ENCODE peak calls at places on chromosomes 16 and 17, in four cellular contexts. S is spleen, X is lower lobe of right lung, P is dorsolateral prefrontal cortex. T is an unnamed sample. For H3K27me3, the result is how much of the 10 kb centered on the place peaks cover.

GRCh38 chr17:80881321-80881720 is 110.3 kb upstream of the CHMP6 start:
- DNase-seq in S (peak), X (peak), P (no peak), T (no peak)

GRCh38 chr17:27475070-27475673 is 18.9 kb downstream of the KSR1 start:
- DNase-seq in S (no peak), X (no peak), P (no peak), T (no peak)

GRCh38 chr17:62619413-62620155 is 7.9 kb upstream of the MRC2 start:
- DNase-seq in S (no peak), X (no peak), P (no peak), T (no peak)

GRCh38 chr16:69847643-69848042 is 85.5 kb downstream of the WWP2 start:
- DNase-seq in S (no peak), X (no peak), P (no peak), T (no peak)

GRCh38 chr17:55705847-55706246 is 16.8 kb downstream of the TMEM100 start:
- DNase-seq in S (no peak), X (no peak), P (no peak), T (no peak)

GRCh38 chr16:1063728-1064127 is 8.8 kb upstream of the SSTR5 start:
- DNase-seq in S (no peak), X (no peak), P (no peak), T (no peak)

GRCh38 chr16:25966172-25967097 is 274.7 kb downstream of the HS3ST4 start:
- DNase-seq in S (no peak), X (no peak), P (no peak), T (no peak)

GRCh38 chr16:78740269-78740668 is 640.8 kb downstream of the WWOX start:
- DNase-seq in S (no peak), X (no peak), P (no peak), T (no peak)

DNA sequence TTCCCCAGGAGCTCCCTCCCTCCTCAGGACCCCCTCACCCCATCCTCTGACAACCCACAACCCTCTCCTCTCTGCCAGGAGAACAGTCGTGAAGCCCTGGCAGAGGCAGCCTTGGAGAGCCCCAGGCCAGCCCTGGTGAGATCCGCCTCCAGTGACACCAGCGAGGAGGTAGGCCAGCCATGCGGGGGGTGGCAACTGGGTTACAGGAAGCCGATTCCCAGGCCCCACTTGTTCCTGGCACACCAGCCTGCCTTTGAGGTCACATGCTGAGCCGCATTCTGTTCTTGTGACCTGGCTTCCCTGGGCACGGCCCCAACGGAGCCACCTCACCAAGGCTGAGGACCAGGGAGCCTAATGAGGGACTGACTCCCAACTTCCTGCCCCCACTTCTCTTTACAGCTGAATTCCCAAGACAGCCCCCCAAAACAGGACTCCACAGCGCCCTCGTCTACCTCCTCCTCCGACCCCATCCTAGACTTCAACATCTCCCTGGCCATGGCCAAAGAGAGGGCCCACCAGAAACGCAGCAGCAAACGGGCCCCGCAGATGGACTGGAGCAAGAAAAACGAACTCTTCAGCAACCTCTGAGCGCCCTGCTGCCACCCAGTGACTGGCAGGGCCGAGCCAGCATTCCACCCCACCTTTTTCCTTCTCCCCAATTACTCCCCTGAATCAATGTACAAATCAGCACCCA is 7.9 kb downstream of the NAT9 start:
- DNase-seq in S (no peak), X (no peak), P (peak), T (no peak)
- H3K27ac ChIP-seq in S (peak), X (no peak), P (peak), T (peak)

GRCh38 chr17:45227101-45227591 is 5.5 kb downstream of the FMNL1 start:
- DNase-seq in S (peak), X (no peak), P (no peak), T (no peak)

GRCh38 chr17:45226620-45227019 is 4.9 kb downstream of the FMNL1 start:
- DNase-seq in S (no peak), X (no peak), P (no peak), T (no peak)

GRCh38 chr17:45228121-45228941 is 6.6 kb downstream of the FMNL1 start:
- DNase-seq in S (peak), X (no peak), P (no peak), T (no peak)

GRCh38 chr17:45228985-45229517 is 7.4 kb downstream of the FMNL1 start:
- DNase-seq in S (peak), X (peak), P (no peak), T (peak)

DNA sequence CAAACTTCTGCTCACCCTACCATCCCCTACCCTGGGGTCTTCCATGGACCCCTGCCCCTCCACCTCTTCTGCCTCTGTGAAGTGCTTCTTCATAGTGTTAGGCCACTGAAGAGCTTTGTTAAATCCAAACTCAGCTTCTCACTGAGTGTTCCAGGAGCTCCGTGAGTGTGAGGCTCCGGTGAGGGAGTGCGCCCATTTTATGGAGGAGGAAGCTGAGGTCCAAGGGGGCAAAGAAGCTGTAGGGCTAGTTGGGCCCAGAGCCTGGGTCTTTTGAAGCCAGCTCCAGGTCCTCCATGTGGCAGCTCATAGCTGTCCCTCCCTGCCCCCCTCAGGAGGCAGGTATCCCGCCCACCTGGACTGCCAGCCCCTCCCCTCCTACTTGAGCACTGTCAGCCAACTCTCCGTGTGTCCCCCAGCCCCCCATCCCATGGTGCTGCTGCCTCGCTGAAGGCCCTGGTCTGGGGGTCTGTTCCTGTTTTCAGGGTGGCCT is 6.0 kb downstream of the FMNL1 start:
- DNase-seq in S (peak), X (no peak), P (no peak), T (no peak)
- H3K4me3 ChIP-seq in S (peak), X (peak), P (no peak), T (peak)

GRCh38 chr17:74360993-74361612 is 565 bp downstream of the BTBD17 start:
- DNase-seq in S (no peak), X (no peak), P (no peak), T (no peak)

GRCh38 chr17:74361613-74362391 is at the start of gene BTBD17:
- DNase-seq in S (peak), X (peak), P (peak), T (peak)

GRCh38 chr17:74358696-74359095 is 3.0 kb downstream of the BTBD17 start:
- DNase-seq in S (no peak), X (no peak), P (no peak), T (no peak)

GRCh38 chr17:74357466-74357809 is 4.2 kb downstream of the BTBD17 start:
- DNase-seq in S (no peak), X (no peak), P (no peak), T (no peak)

DNA sequence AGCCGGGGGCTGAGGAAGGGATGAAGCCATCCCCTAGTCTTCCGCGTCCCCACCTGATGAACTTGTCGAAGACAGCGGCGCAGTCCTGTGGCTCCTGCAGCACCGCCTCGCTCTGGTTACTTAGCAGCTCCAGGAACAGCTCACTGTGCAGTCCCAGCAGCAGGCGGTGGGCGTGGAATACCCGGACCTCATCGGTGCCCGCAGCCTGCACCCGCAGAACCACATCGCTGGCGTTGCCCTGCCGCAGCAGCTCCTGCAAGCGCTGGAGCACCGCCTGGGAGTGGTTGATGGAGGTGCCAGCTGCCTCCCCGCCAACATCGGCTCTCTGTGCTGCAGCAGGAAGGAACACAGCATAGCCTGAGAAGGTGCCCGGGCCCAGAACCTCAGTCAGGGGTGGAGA is 1.8 kb downstream of the BTBD17 start:
- DNase-seq in S (no peak), X (no peak), P (no peak), T (no peak)
- H3K27me3 ChIP-seq in S (half or more), X (half or more), P (under half), T (under half)

GRCh38 chr17:70166571-70166970 is 2.8 kb upstream of the KCNJ2 start:
- DNase-seq in S (no peak), X (no peak), P (no peak), T (no peak)

GRCh38 chr17:70168979-70169706 is at the start of gene KCNJ2:
- DNase-seq in S (peak), X (peak), P (peak), T (peak)

GRCh38 chr17:70169707-70170597 is 620 bp downstream of the KCNJ2 start:
- DNase-seq in S (no peak), X (no peak), P (no peak), T (no peak)

GRCh38 chr17:70171159-70171558 is 1.8 kb downstream of the KCNJ2 start:
- DNase-seq in S (no peak), X (no peak), P (no peak), T (no peak)

DNA sequence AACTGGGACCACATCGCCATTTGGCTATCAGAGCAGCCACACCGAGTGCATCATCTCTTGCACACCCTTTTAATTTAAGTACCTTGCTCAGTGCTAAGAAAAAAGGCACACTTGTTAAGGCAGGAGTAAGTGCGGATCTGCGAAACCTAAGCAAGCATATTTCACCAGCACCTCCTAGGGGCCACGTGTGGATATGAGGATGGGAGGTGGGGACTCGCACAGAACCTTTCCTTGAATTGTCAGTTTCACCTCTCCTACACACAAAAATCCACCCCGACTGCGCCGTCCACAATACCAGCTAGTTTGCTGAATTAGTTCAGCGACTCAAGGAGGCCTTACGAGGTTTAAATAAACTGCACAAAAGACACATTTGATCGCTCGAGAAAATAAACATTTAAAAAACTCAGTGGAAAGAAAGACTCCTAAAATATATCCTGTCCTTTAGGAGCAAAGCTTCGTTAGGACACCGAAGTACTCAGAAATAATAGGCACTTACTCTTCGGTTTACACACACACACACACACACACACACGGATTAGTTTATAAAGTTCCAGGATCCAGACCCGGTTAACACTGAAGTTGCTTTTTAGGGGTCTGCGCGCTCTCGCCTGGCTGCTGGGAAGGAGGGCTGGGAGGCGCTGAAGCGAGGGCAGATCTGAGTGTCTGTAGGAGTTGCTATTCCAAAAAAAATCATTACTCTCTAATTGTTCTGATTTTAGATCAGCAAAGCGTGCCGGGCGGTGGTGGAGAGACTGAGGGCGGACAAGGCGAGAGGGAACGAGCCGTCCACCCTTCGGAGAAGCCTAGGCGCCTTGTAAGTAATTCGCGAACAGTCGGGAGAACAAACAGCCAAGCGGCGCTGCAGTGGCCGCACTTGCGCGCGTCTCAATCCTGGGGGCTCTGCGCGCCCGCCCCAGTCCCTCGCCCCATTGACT is 1.0 kb upstream of the KCNJ2 start:
- DNase-seq in S (peak), X (peak), P (peak), T (no peak)
- H3K27ac ChIP-seq in S (peak), X (peak), P (peak), T (no peak)

GRCh38 chr17:38750044-38750311 is 1.8 kb upstream of the PCGF2 start:
- DNase-seq in S (no peak), X (no peak), P (no peak), T (no peak)

GRCh38 chr17:38751803-38752118 is 780 bp upstream of the PSMB3 start:
- DNase-seq in S (peak), X (peak), P (peak), T (peak)

GRCh38 chr17:38750312-38751121 is 2.0 kb upstream of the PSMB3 start:
- DNase-seq in S (peak), X (no peak), P (no peak), T (no peak)

GRCh38 chr17:38752119-38752929 is at the start of gene PSMB3:
- DNase-seq in S (peak), X (peak), P (peak), T (peak)

GRCh38 chr17:38751144-38751802 is 1.3 kb upstream of the PSMB3 start:
- DNase-seq in S (no peak), X (no peak), P (no peak), T (no peak)
- H3K4me3 ChIP-seq in S (peak), X (peak), P (peak), T (peak)

DNA sequence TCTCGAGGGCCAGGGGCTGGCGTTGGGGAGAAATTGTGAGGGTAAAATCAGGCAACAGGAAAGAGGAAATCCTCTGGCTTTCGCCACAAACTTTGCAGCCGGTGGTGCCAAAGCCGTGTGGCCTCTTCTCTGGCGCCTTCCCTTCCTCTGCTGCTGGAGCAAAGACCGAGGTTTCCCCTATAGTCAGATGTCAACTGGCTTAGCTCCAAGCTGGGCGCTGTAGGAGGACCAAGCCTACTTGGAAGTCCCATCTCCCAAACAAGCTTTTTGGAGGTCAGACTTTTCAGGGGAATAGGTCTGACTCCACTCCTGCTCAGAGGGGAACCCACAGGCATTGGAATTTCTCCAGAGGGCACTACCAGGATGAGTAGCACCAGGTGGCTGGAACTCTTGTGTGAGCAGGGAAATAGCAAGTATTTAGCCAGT is 5.0 kb downstream of the IGFBP4 start:
- DNase-seq in S (no peak), X (no peak), P (no peak), T (no peak)
- H3K27me3 ChIP-seq in S (under half), X (under half), P (under half), T (under half)

GRCh38 chr16:3149630-3150345 is 15.0 kb downstream of the ZNF213 start:
- DNase-seq in S (peak), X (peak), P (peak), T (peak)
- H3K27ac ChIP-seq in S (peak), X (peak), P (peak), T (peak)

GRCh38 chr16:48555597-48555996 is 54.4 kb downstream of the N4BP1 start:
- DNase-seq in S (no peak), X (no peak), P (no peak), T (no peak)

GRCh38 chr16:48558269-48558915 is 51.6 kb downstream of the N4BP1 start:
- DNase-seq in S (no peak), X (no peak), P (no peak), T (no peak)

GRCh38 chr16:48559462-48560211 is 50.3 kb downstream of the N4BP1 start:
- DNase-seq in S (no peak), X (no peak), P (no peak), T (no peak)

GRCh38 chr16:48556210-48556912 is 53.6 kb downstream of the N4BP1 start:
- DNase-seq in S (no peak), X (no peak), P (no peak), T (no peak)

GRCh38 chr16:48556913-48557351 is 53.0 kb downstream of the N4BP1 start:
- DNase-seq in S (no peak), X (no peak), P (no peak), T (no peak)
- H3K4me3 ChIP-seq in S (no peak), X (no peak), P (no peak), T (no peak)

GRCh38 chr17:47728214-47728877 is 4.7 kb upstream of the TBX21 start:
- DNase-seq in S (peak), X (peak), P (no peak), T (no peak)

GRCh38 chr17:47727704-47728036 is 5.4 kb upstream of the TBX21 start:
- DNase-seq in S (peak), X (peak), P (no peak), T (no peak)

GRCh38 chr17:47724705-47725104 is 8.3 kb upstream of the TBX21 start:
- DNase-seq in S (no peak), X (no peak), P (no peak), T (no peak)

GRCh38 chr17:47726796-47727703 is 6.0 kb upstream of the TBX21 start:
- DNase-seq in S (peak), X (peak), P (no peak), T (no peak)

GRCh38 chr17:47725446-47726109 is 7.5 kb upstream of the TBX21 start:
- DNase-seq in S (no peak), X (no peak), P (no peak), T (no peak)
- H3K27me3 ChIP-seq in S (under half), X (under half), P (under half), T (under half)

DNA sequence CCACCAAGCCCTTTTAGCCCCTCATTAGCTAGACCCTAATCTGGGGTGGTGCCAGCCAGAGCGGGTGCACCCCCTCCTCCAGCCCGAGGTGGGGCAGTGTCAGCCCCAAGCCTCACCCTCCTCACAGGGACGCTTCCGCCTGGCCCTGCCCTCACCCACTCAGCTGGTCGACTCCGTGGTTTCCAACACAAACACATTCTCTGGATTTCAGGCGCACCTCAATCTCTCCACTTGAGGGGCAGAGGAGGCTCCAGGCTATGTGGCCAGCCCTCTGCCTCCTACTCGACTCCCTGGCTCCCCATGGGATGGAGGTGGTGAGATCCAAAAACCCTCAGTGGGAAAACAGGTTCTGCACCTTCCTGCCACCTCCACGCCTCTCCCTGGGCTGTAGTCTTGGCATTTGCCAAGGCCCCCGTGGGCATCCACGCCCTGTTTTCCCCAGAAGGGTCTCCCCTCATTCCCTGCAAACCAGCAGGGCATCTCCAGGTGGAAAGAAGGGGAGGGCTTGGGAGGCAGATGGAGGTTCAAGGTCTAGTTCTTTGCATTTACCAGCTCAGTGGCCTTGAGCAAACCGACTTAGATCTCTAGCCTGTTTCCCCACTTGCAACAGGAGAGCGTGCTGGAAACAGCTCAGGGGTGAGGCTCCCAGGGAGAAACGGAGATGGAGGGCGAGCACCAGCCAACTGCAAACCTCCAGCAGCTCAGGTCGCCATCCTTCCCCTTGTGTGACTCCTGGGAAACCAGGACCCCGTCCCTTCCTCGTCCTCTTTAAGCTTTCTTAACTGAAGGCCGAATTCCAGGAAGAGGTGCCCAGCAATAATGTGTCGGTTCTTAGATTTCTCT is 1.7 kb downstream of the EMP2 start:
- DNase-seq in S (no peak), X (peak), P (no peak), T (no peak)
- H3K27ac ChIP-seq in S (peak), X (peak), P (no peak), T (no peak)

T was measured in naive thymus-derived CD4-positive, alpha-beta T cell.